ENCODE peak calls at places on chromosomes 7 and 10, in eight cellular contexts. R is astrocyte, C is IMR-90, T is SK-N-SH, A is cardiac muscle cell, S is suprapubic skin, H is psoas muscle, W is pancreas. X is an unnamed sample.

GRCh38 chr10:101897633-101898032 is 54.0 kb upstream of the KCNIP2 start:
- DNase-seq in R (peak; percentile 58), H (no peak), S (no peak), T (peak; percentile 8), A (no peak), C (peak; percentile 75), W (peak; percentile 16), X (peak; percentile 22)

GRCh38 chr7:155108144-155108901 is 38.2 kb downstream of the HTR5A start:
- DNase-seq in S (no peak), T (no peak), A (no peak), W (no peak), C (no peak), H (no peak), R (no peak), X (no peak)

GRCh38 chr7:7177044-7177517 is 5.3 kb upstream of the C1GALT1 start:
- DNase-seq in C (peak; percentile 85), H (no peak), S (no peak), A (no peak), R (peak; percentile 90), T (no peak), W (no peak), X (no peak)

GRCh38 chr7:47514818-47515217 is 67.1 kb downstream of the TNS3 start:
- DNase-seq in A (no peak), C (peak; percentile 44), S (no peak), H (no peak), W (no peak), T (no peak), R (no peak), X (no peak)

GRCh38 chr10:70197235-70197952 is 27.1 kb upstream of the SAR1A start:
- DNase-seq in S (no peak), H (no peak), W (no peak), A (no peak), T (no peak), R (no peak), C (no peak), X (no peak)

GRCh38 chr7:44291066-44291732 is 34.2 kb downstream of the CAMK2B start:
- DNase-seq in S (peak; percentile 75), A (no peak), R (peak; percentile 57), C (peak; percentile 94), W (no peak), H (peak; percentile 54), T (peak; percentile 39), X (peak; percentile 81)

GRCh38 chr7:50352282-50352681 is 47.8 kb downstream of the IKZF1 start:
- DNase-seq in A (no peak), C (no peak), S (no peak), H (no peak), W (no peak), T (no peak), R (no peak), X (no peak)

GRCh38 chr7:151819826-151820225 is 57.1 kb downstream of the PRKAG2 start:
- DNase-seq in T (no peak), S (no peak), C (no peak), A (peak; percentile 18), H (peak; percentile 24), W (peak; percentile 90), R (no peak), X (no peak)

GRCh38 chr7:112399501-112399900 is 50.8 kb upstream of the IFRD1 start:
- DNase-seq in R (no peak), S (no peak), T (no peak), H (no peak), A (no peak), W (no peak), C (peak; percentile 53), X (no peak)

GRCh38 chr7:91674470-91674869 is 206.0 kb downstream of the MTERF1 start:
- DNase-seq in T (no peak), C (no peak), H (no peak), R (no peak), S (no peak), A (no peak), W (no peak), X (no peak)

GRCh38 chr7:26449175-26450165 is 157.8 kb downstream of the SNX10 start:
- DNase-seq in A (no peak), H (no peak), W (no peak), S (no peak), C (peak; percentile 15), T (no peak), R (peak; percentile 76), X (no peak)

GRCh38 chr10:47051741-47052238 is 140.6 kb downstream of the PTPN20 start:
- DNase-seq in S (no peak), T (no peak), R (no peak), W (no peak), A (no peak), C (no peak), H (no peak), X (no peak)

GRCh38 chr10:54469587-54470323 is 331.3 kb downstream of the PCDH15 start:
- DNase-seq in R (no peak), W (no peak), A (no peak), H (no peak), C (no peak), S (no peak), T (no peak), X (no peak)

GRCh38 chr10:109978481-109978880 is 29.3 kb upstream of the ADD3 start:
- DNase-seq in C (peak; percentile 57), H (no peak), S (no peak), A (peak; percentile 45), R (peak; percentile 40), T (no peak), W (no peak), X (no peak)

GRCh38 chr10:9052767-9053166 is 998.3 kb downstream of the GATA3 start:
- DNase-seq in T (no peak), R (no peak), H (no peak), W (no peak), A (no peak), S (no peak), C (no peak), X (no peak)

GRCh38 chr10:74047304-74047703 is 49.4 kb downstream of the VCL start:
- DNase-seq in T (no peak), S (no peak), C (peak; percentile 94), H (no peak), W (no peak), R (peak; percentile 72), A (no peak), X (no peak)

GRCh38 chr7:31336202-31337035 is 4.1 kb downstream of the NEUROD6 start:
- DNase-seq in R (no peak), A (peak; percentile 9), T (peak; percentile 41), H (no peak), S (no peak), W (peak; percentile 15), C (no peak), X (no peak)

GRCh38 chr10:102831322-102832071 is 5.7 kb downstream of the CYP17A1 start:
- DNase-seq in W (no peak), R (no peak), S (no peak), C (peak; percentile 39), H (no peak), A (no peak), T (no peak), X (no peak)

GRCh38 chr10:84424731-84425165 is 96.4 kb downstream of the CCSER2 start:
- DNase-seq in H (peak; percentile 92), C (peak; percentile 98), T (peak; percentile 19), R (peak; percentile 98), S (peak; percentile 87), A (peak; percentile 70), W (peak; percentile 81), X (peak; percentile 71)

GRCh38 chr10:10126231-10126630 is 891.4 kb upstream of the CELF2 start:
- DNase-seq in S (no peak), R (peak; percentile 6), C (no peak), W (no peak), H (no peak), A (no peak), T (no peak), X (no peak)

DNA sequence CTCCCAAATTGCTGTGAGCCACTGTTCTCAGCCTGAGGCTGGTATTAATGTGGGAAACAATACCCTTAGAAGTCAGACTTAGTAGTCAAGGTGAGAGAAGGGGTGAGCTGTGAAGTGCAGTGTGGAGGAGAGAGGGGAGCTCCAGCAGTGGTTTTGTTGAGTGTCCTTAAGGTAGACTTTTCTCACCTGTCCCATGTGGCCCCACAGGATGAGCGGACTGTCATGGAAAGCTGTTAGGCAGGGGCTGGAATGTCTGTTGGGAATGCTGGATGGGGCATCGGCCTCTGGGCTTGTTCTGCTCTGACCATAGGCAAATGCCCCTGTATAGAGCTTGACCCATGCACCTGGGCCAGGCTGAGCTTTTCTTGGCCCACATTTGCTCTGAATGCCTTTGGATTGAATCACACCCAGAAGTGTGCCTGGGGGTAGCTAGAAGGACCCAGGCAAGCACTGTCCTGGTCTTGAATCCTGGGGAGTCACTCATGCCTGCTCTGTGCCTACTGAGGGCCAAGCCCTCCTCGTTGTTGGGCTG is 36.3 kb upstream of the SH2D4B start:
- DNase-seq in A (no peak), T (no peak), S (no peak), R (peak; percentile 19), H (no peak), W (no peak), C (no peak), X (no peak)
- H3K9me3 ChIP-seq in A (no peaks in the 10 kb centered on the region), T (no peaks in the 10 kb centered on the region), S (no peaks in the 10 kb centered on the region), R (no peaks in the 10 kb centered on the region), H (no peaks in the 10 kb centered on the region), W (no peaks in the 10 kb centered on the region), C (no peaks in the 10 kb centered on the region), X (no peaks in the 10 kb centered on the region)

GRCh38 chr10:122298206-122298597 is 27.1 kb downstream of the BTBD16 start:
- DNase-seq in T (no peak), S (no peak), R (no peak), A (no peak), W (no peak), H (no peak), C (no peak), X (no peak)
- H3K4me3 ChIP-seq in T (no peak overlapping the region), S (no peak overlapping the region), R (no peak overlapping the region), A (no peak overlapping the region), W (no peak overlapping the region), H (no peak overlapping the region), C (no peak overlapping the region), X (no peak overlapping the region)

DNA sequence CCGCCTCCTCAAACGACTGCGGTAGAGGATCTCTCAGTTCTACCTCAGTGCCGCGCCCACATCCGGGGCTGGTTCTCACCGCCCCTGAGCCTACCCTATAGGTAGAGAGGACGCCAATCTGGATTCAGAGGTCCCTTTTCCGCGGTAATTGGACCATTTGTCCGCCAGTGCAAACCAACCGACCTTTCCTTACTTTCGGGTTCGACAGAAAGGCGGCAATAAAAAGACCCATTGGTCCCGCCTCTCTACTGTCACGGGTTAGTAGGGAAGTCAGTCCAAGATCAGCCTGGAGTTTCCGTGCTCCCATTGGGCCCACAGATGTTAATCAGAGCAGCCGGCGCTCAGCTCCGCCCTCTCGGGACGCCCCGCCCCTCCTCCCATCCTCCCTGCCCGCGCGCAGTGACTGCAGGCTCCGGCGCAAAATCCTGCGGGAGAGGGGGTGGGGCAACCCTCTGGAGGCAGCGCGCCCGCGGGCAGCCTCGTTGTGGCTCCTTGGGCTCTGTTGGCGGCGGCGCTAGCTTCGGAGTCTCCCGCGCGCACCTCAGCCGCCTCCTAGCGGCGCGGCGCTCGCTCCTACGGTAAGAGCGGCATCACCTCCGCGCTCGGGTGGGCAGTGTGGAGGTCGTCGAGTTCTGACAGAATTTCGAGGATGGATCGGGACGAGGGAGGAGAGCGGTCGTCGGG is at the start of the genes PHTF2 and TMEM60:
- DNase-seq in S (peak; percentile 98), A (peak; percentile 99), T (peak; percentile 98), H (peak; percentile 99), C (peak; percentile 100), W (peak; percentile 99), R (peak; percentile 99), X (peak; percentile 98)
- TF ChIP-seq CTCF in S (no peak), A (peak; percentile 58), T (peak; percentile 71), H (peak; percentile 50), C (peak; percentile 53), W (peak; percentile 38), R (peak; percentile 6), X (peak; percentile 42)

DNA sequence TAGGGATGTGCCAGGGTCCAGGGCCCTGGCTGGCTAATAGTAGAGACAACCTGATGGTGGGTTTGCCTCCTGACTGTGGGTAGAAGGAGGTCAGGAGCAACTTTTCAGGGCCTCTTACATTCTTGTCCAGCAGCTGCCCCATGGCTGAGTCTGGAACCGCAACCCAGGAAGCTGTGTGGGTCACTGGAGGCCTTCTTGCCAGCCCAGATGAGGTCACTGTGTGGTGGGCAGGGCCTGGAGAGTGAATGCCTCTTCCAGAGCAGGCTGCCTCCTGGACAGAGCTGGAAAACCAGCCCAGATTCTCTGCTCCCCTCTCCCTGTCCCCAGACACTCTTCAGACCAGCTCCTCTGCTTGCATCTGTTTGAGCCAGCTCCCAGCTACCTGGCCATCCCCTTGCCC is 43.5 kb upstream of the LEP start:
- DNase-seq in R (no peak), T (peak; percentile 23), S (peak; percentile 65), A (no peak), W (no peak), H (no peak), C (peak; percentile 8), X (no peak)
- H3K9me3 ChIP-seq in R (peaks cover 10% of the 10 kb centered on the region), T (peaks cover 18% of the 10 kb centered on the region), S (peaks cover 13% of the 10 kb centered on the region), A (no peaks in the 10 kb centered on the region), W (no peaks in the 10 kb centered on the region), H (peaks cover 7% of the 10 kb centered on the region), C (peaks cover 10% of the 10 kb centered on the region), X (peaks cover 13% of the 10 kb centered on the region)

X was measured in heart right ventricle.